ENCODE peak calls at places on chromosomes 6 and 20, in four cellular contexts. One of them, this sample, is unnamed.

GRCh38 chr6:26556263-26557070 is 18.3 kb downstream of the HMGN4 start:
- DNase-seq in suprapubic skin: no peak
- DNase-seq in sigmoid colon: no peak
- DNase-seq in cardiac fibroblast: peak; percentile 89
- DNase-seq in this sample: no peak

GRCh38 chr6:96089173-96089572 is 73.4 kb downstream of the FUT9 start:
- DNase-seq in suprapubic skin: no peak
- DNase-seq in sigmoid colon: no peak
- DNase-seq in cardiac fibroblast: no peak
- DNase-seq in this sample: no peak

GRCh38 chr6:40419881-40420705 is 167.1 kb downstream of the LRFN2 start:
- DNase-seq in suprapubic skin: no peak
- DNase-seq in sigmoid colon: no peak
- DNase-seq in cardiac fibroblast: no peak
- DNase-seq in this sample: no peak

GRCh38 chr6:52409499-52409898 is 10.6 kb upstream of the EFHC1 start:
- DNase-seq in suprapubic skin: no peak
- DNase-seq in sigmoid colon: no peak
- DNase-seq in cardiac fibroblast: peak; percentile 52
- DNase-seq in this sample: no peak

GRCh38 chr20:6622041-6622440 is 145.4 kb upstream of the BMP2 start:
- DNase-seq in suprapubic skin: no peak
- DNase-seq in sigmoid colon: no peak
- DNase-seq in cardiac fibroblast: peak; percentile 22
- DNase-seq in this sample: no peak

GRCh38 chr6:89583559-89583958 is 55.0 kb downstream of the LYRM2 start:
- DNase-seq in suprapubic skin: no peak
- DNase-seq in sigmoid colon: no peak
- DNase-seq in cardiac fibroblast: no peak
- DNase-seq in this sample: no peak

GRCh38 chr6:45116714-45117410 is 211.3 kb upstream of the RUNX2 start:
- DNase-seq in suprapubic skin: no peak
- DNase-seq in sigmoid colon: no peak
- DNase-seq in cardiac fibroblast: peak; percentile 67
- DNase-seq in this sample: no peak

GRCh38 chr6:62059898-62060297 is 226.1 kb downstream of the KHDRBS2 start:
- DNase-seq in suprapubic skin: no peak
- DNase-seq in sigmoid colon: no peak
- DNase-seq in cardiac fibroblast: no peak
- DNase-seq in this sample: no peak

GRCh38 chr6:18155864-18156396 is 708 bp downstream of the KDM1B start:
- DNase-seq in suprapubic skin: peak; percentile 84
- DNase-seq in sigmoid colon: peak; percentile 78
- DNase-seq in cardiac fibroblast: peak; percentile 26
- DNase-seq in this sample: peak; percentile 71

GRCh38 chr6:106874481-106874880 is 100.0 kb downstream of the CD24 start:
- DNase-seq in suprapubic skin: no peak
- DNase-seq in sigmoid colon: no peak
- DNase-seq in cardiac fibroblast: no peak
- DNase-seq in this sample: no peak

GRCh38 chr6:46491789-46492547 is 719 bp upstream of the RCAN2 start:
- DNase-seq in suprapubic skin: peak; percentile 62
- DNase-seq in sigmoid colon: no peak
- DNase-seq in cardiac fibroblast: no peak
- DNase-seq in this sample: peak; percentile 67

GRCh38 chr6:160036790-160037206 is 67.9 kb downstream of the IGF2R start:
- DNase-seq in suprapubic skin: no peak
- DNase-seq in sigmoid colon: no peak
- DNase-seq in cardiac fibroblast: peak; percentile 86
- DNase-seq in this sample: no peak

GRCh38 chr20:41249371-41249770 is 68.2 kb downstream of the ZHX3 start:
- DNase-seq in suprapubic skin: peak; percentile 83
- DNase-seq in sigmoid colon: peak; percentile 92
- DNase-seq in cardiac fibroblast: peak; percentile 94
- DNase-seq in this sample: no peak

GRCh38 chr6:163438298-163438939 is 23.9 kb downstream of the QKI start:
- DNase-seq in suprapubic skin: no peak
- DNase-seq in sigmoid colon: no peak
- DNase-seq in cardiac fibroblast: no peak
- DNase-seq in this sample: no peak

GRCh38 chr20:10611357-10611756 is 62.4 kb downstream of the JAG1 start:
- DNase-seq in suprapubic skin: no peak
- DNase-seq in sigmoid colon: peak; percentile 85
- DNase-seq in cardiac fibroblast: peak; percentile 61
- DNase-seq in this sample: no peak

GRCh38 chr6:37369321-37370196 is 15.8 kb downstream of the RNF8 start:
- DNase-seq in suprapubic skin: no peak
- DNase-seq in sigmoid colon: no peak
- DNase-seq in cardiac fibroblast: peak; percentile 60
- DNase-seq in this sample: no peak

GRCh38 chr20:62704341-62704948 is 4.2 kb upstream of the NTSR1 start:
- DNase-seq in suprapubic skin: peak; percentile 89
- DNase-seq in sigmoid colon: peak; percentile 96
- DNase-seq in cardiac fibroblast: peak; percentile 96
- DNase-seq in this sample: no peak

GRCh38 chr6:156695747-156696146 is 81.4 kb upstream of the ARID1B start:
- DNase-seq in suprapubic skin: no peak
- DNase-seq in sigmoid colon: no peak
- DNase-seq in cardiac fibroblast: no peak
- DNase-seq in this sample: no peak

GRCh38 chr20:58420798-58421496 is 31.9 kb downstream of the VAPB start:
- DNase-seq in suprapubic skin: no peak
- DNase-seq in sigmoid colon: no peak
- DNase-seq in cardiac fibroblast: peak; percentile 36
- DNase-seq in this sample: no peak

DNA sequence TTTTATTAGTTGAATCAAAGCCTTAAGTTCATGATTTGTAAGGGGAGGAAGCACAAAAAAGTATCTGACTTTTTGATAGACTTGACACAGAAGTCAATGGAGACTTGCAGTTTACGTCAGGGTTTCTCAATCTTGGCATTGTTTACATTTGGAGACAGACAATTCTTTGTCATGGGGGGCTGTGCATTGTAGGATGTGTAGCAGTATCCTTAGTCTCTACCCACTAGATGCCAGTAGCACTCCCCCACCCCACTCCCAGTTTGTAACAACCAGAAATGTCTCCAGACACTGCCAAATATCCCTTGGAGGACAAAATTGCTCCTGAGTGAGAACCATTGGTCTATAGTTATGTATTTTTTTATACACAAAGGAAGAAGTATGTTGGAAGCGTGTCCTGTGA is 434.1 kb downstream of the RFPL4B start:
- DNase-seq in suprapubic skin: no peak
- DNase-seq in sigmoid colon: no peak
- DNase-seq in cardiac fibroblast: peak; percentile 62
- DNase-seq in this sample: no peak
- TF ChIP-seq CTCF in suprapubic skin: no peak
- TF ChIP-seq CTCF in sigmoid colon: no peak
- TF ChIP-seq CTCF in cardiac fibroblast: peak; percentile 30
- TF ChIP-seq CTCF in this sample: peak; percentile 54

DNA sequence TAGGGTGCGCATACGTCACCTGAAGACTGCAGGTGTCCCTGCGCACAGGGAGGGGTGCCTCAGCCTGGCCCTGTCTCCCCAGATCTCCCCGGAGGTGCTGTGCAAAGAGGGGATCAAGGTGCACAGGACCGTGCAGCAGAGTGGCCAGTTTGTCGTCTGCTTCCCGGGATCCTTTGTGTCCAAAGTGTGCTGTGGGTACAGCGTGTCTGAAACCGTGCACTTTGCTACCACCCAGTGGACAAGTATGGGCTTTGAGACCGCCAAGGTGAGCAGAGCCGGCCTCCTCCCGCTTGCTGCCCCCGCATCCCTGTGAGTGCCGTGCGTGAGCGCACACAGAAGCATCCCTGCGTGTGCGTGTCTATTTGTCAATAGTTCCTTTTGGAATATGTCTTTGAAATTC is 150.7 kb downstream of the DTNBP1 start:
- DNase-seq in suprapubic skin: no peak
- DNase-seq in sigmoid colon: no peak
- DNase-seq in cardiac fibroblast: no peak
- DNase-seq in this sample: no peak
- TF ChIP-seq CTCF in suprapubic skin: no peak
- TF ChIP-seq CTCF in sigmoid colon: no peak
- TF ChIP-seq CTCF in cardiac fibroblast: no peak
- TF ChIP-seq CTCF in this sample: peak; percentile 57

GRCh38 chr6:147784371-147784770 is 275.9 kb downstream of the SAMD5 start:
- DNase-seq in suprapubic skin: no peak
- DNase-seq in sigmoid colon: no peak
- DNase-seq in cardiac fibroblast: no peak
- DNase-seq in this sample: no peak

GRCh38 chr6:147789430-147789947 is 281.0 kb downstream of the SAMD5 start:
- DNase-seq in suprapubic skin: no peak
- DNase-seq in sigmoid colon: no peak
- DNase-seq in cardiac fibroblast: no peak
- DNase-seq in this sample: no peak

GRCh38 chr6:147782302-147782701 is 273.8 kb downstream of the SAMD5 start:
- DNase-seq in suprapubic skin: no peak
- DNase-seq in sigmoid colon: no peak
- DNase-seq in cardiac fibroblast: no peak
- DNase-seq in this sample: no peak

DNA sequence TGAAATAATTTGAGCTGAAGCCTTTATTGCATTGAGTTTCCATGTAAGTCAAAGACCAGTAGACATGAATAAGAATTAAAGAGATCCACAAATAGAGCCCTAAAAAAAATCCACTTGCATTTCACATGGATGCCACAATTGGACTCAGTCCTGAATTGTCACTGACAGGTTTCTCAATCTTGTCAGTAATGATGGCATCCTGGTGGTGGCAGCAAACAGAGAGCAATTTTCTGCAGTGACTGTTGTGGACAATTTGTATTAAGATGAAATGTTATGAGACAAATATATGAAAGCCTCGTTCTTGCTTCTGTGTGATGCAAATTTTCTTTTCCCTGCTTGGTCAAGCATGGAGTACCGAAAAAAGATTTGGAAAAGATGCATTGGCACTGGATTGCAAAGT is 278.9 kb downstream of the SAMD5 start:
- DNase-seq in suprapubic skin: no peak
- DNase-seq in sigmoid colon: no peak
- DNase-seq in cardiac fibroblast: no peak
- DNase-seq in this sample: no peak
- TF ChIP-seq CTCF in suprapubic skin: no peak
- TF ChIP-seq CTCF in sigmoid colon: no peak
- TF ChIP-seq CTCF in cardiac fibroblast: no peak
- TF ChIP-seq CTCF in this sample: no peak

GRCh38 chr6:154888426-154888825 is 106.7 kb upstream of the TIAM2 start:
- DNase-seq in suprapubic skin: no peak
- DNase-seq in sigmoid colon: no peak
- DNase-seq in cardiac fibroblast: no peak
- DNase-seq in this sample: no peak

GRCh38 chr6:154893927-154894326 is 101.2 kb upstream of the TIAM2 start:
- DNase-seq in suprapubic skin: no peak
- DNase-seq in sigmoid colon: no peak
- DNase-seq in cardiac fibroblast: no peak
- DNase-seq in this sample: no peak

GRCh38 chr6:154891901-154892300 is 103.2 kb upstream of the TIAM2 start:
- DNase-seq in suprapubic skin: no peak
- DNase-seq in sigmoid colon: no peak
- DNase-seq in cardiac fibroblast: no peak
- DNase-seq in this sample: no peak

GRCh38 chr6:154888896-154889295 is 106.2 kb upstream of the TIAM2 start:
- DNase-seq in suprapubic skin: no peak
- DNase-seq in sigmoid colon: no peak
- DNase-seq in cardiac fibroblast: peak; percentile 30
- DNase-seq in this sample: no peak

GRCh38 chr6:154890874-154891273 is 104.2 kb upstream of the TIAM2 start:
- DNase-seq in suprapubic skin: no peak
- DNase-seq in sigmoid colon: no peak
- DNase-seq in cardiac fibroblast: no peak
- DNase-seq in this sample: no peak
- TF ChIP-seq CTCF in suprapubic skin: no peak
- TF ChIP-seq CTCF in sigmoid colon: no peak
- TF ChIP-seq CTCF in cardiac fibroblast: no peak
- TF ChIP-seq CTCF in this sample: no peak

DNA sequence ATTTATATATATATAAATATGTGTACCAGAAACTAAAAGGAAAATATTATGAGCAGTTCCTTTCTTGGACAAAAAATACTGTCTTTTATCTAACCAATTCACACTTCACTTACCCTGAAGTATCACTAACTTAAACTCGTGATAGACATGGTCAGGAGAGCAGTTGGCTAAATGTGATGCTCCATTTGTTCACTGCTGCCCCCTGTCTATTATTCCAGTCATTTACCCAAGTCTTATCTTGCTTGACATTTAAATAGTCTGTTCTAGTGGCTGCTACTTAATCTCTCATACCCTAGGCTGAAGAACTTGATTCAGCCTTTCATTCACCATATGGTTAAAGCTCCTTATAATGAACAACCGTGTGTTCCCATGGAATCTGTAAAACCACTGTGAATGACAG is 789.6 kb upstream of the EYS start:
- DNase-seq in suprapubic skin: no peak
- DNase-seq in sigmoid colon: no peak
- DNase-seq in cardiac fibroblast: no peak
- DNase-seq in this sample: no peak
- TF ChIP-seq CTCF in suprapubic skin: no peak
- TF ChIP-seq CTCF in sigmoid colon: no peak
- TF ChIP-seq CTCF in cardiac fibroblast: no peak
- TF ChIP-seq CTCF in this sample: peak; percentile 64

GRCh38 chr20:19462491-19462890 is 250.0 kb downstream of the SLC24A3 start:
- DNase-seq in suprapubic skin: no peak
- DNase-seq in sigmoid colon: peak; percentile 62
- DNase-seq in cardiac fibroblast: no peak
- DNase-seq in this sample: peak; percentile 49
- TF ChIP-seq CTCF in suprapubic skin: no peak
- TF ChIP-seq CTCF in sigmoid colon: no peak
- TF ChIP-seq CTCF in cardiac fibroblast: no peak
- TF ChIP-seq CTCF in this sample: no peak

This sample was measured in type B pancreatic cell.